ENCODE peak calls at places on chromosome 7, in ten cellular contexts. W is AG04450, R is GM18507, D is heart right ventricle, X is body of pancreas, K is kidney, Z is colonic mucosa, C is cortex of kidney, H is Daoy, I is GM12891. E is an unnamed sample.
A peak's percentile ranks its signal among the peaks of the same experiment; 100 is the strongest.

GRCh38 chr7:100490483-100491191 is 6.9 kb downstream of the NYAP1 start:
- DNase-seq in W (no peak), R (no peak), D (no peak), X (no peak), K (no peak), Z (no peak), C (no peak), H (no peak), I (no peak), E (no peak)

GRCh38 chr7:43763183-43763582 is 4.7 kb downstream of the BLVRA start:
- DNase-seq in W (no peak), R (no peak), D (no peak), X (no peak), K (no peak), Z (peak; percentile 15), C (no peak), H (no peak), I (no peak), E (no peak)

GRCh38 chr7:55160539-55160938 is 141.7 kb downstream of the EGFR start:
- DNase-seq in W (peak; percentile 65), R (no peak), D (no peak), X (no peak), K (no peak), Z (no peak), C (no peak), H (no peak), I (no peak), E (peak; percentile 15)

GRCh38 chr7:106486331-106486730 is 174.6 kb downstream of the CCDC71L start:
- DNase-seq in W (no peak), R (no peak), D (no peak), X (no peak), K (no peak), Z (no peak), C (no peak), H (peak; percentile 21), I (no peak), E (peak; percentile 70)

GRCh38 chr7:75611557-75612178 is 119.5 kb downstream of the SPDYE5 start:
- DNase-seq in W (no peak), R (no peak), D (peak; percentile 86), X (peak; percentile 73), K (peak; percentile 94), Z (no peak), C (no peak), H (no peak), I (no peak), E (no peak)

GRCh38 chr7:111358915-111359314 is 203.4 kb downstream of the IMMP2L start:
- DNase-seq in W (no peak), R (no peak), D (no peak), X (no peak), K (no peak), Z (no peak), C (no peak), H (no peak), I (no peak), E (no peak)

GRCh38 chr7:129728875-129729467 is 117.5 kb downstream of the NRF1 start:
- DNase-seq in W (no peak), R (no peak), D (no peak), X (no peak), K (no peak), Z (peak; percentile 23), C (no peak), H (no peak), I (no peak), E (no peak)

GRCh38 chr7:36215017-36215621 is 62.1 kb downstream of the EEPD1 start:
- DNase-seq in W (no peak), R (no peak), D (no peak), X (no peak), K (no peak), Z (no peak), C (no peak), H (no peak), I (no peak), E (no peak)

GRCh38 chr7:88344271-88344670 is 37.6 kb upstream of the STEAP4 start:
- DNase-seq in W (no peak), R (no peak), D (no peak), X (no peak), K (no peak), Z (no peak), C (no peak), H (no peak), I (no peak), E (no peak)

GRCh38 chr7:151125459-151125834 is 39.2 kb downstream of the AGAP3 start:
- DNase-seq in W (no peak), R (no peak), D (peak; percentile 50), X (no peak), K (no peak), Z (peak; percentile 74), C (no peak), H (no peak), I (no peak), E (no peak)

GRCh38 chr7:72430531-72430930 is 18.4 kb upstream of the CALN1 start:
- DNase-seq in W (no peak), R (no peak), D (no peak), X (no peak), K (no peak), Z (no peak), C (no peak), H (no peak), I (no peak), E (no peak)

GRCh38 chr7:32347244-32347828 is 142.8 kb downstream of the LSM5 start:
- DNase-seq in W (no peak), R (peak; percentile 11), D (peak; percentile 17), X (peak; percentile 36), K (no peak), Z (peak; percentile 30), C (no peak), H (peak; percentile 42), I (no peak), E (no peak)